ENCODE peak calls at places on chromosomes 7 and 10, in seven cellular contexts. K, Q, N, Z, S, I and O are unnamed samples.

GRCh38 chr7:127250312-127251047 is 2.3 kb downstream of the GRM8 start:
- DNase-seq in K (no peak), Q (no peak), N (no peak), Z (no peak), S (no peak), I (no peak), O (no peak)

GRCh38 chr10:91596821-91597396 is 36.0 kb downstream of the PPP1R3C start:
- DNase-seq in K (peak; percentile 91), Q (no peak), N (peak; percentile 84), Z (no peak), S (no peak), I (no peak), O (peak; percentile 40)

GRCh38 chr10:79025113-79025832 is 43.5 kb upstream of the ZMIZ1 start:
- DNase-seq in K (no peak), Q (peak; percentile 79), N (peak; percentile 6), Z (peak; percentile 18), S (no peak), I (no peak), O (no peak)

GRCh38 chr7:42192851-42193456 is 44.1 kb downstream of the GLI3 start:
- DNase-seq in K (no peak), Q (no peak), N (peak; percentile 41), Z (no peak), S (no peak), I (no peak), O (no peak)

GRCh38 chr7:116601426-116601825 is 70.6 kb upstream of the MET start:
- DNase-seq in K (no peak), Q (no peak), N (no peak), Z (no peak), S (no peak), I (no peak), O (no peak)

GRCh38 chr7:6306471-6306870 is 34.0 kb upstream of the CYTH3 start:
- DNase-seq in K (peak; percentile 44), Q (no peak), N (peak; percentile 87), Z (no peak), S (peak; percentile 18), I (no peak), O (peak; percentile 75)

GRCh38 chr10:77157248-77158019 is 480.2 kb downstream of the KCNMA1 start:
- DNase-seq in K (no peak), Q (no peak), N (peak; percentile 87), Z (no peak), S (peak; percentile 33), I (no peak), O (no peak)

GRCh38 chr7:48089415-48089975 is 430 bp downstream of the UPP1 start:
- DNase-seq in K (no peak), Q (no peak), N (peak; percentile 28), Z (peak; percentile 56), S (no peak), I (no peak), O (no peak)

GRCh38 chr7:131039355-131039762 is 288.3 kb upstream of the MKLN1 start:
- DNase-seq in K (no peak), Q (no peak), N (peak; percentile 51), Z (no peak), S (no peak), I (no peak), O (no peak)

GRCh38 chr10:131166486-131166885 is 145.0 kb downstream of the TCERG1L start:
- DNase-seq in K (no peak), Q (peak; percentile 43), N (no peak), Z (no peak), S (no peak), I (no peak), O (no peak)

GRCh38 chr10:14571866-14572507 is 202.7 kb downstream of the FAM107B start:
- DNase-seq in K (peak; percentile 12), Q (peak; percentile 81), N (peak; percentile 68), Z (no peak), S (peak; percentile 2), I (no peak), O (peak; percentile 62)

GRCh38 chr10:30751678-30752331 is 122.3 kb upstream of the LYZL2 start:
- DNase-seq in K (peak; percentile 85), Q (peak; percentile 93), N (peak; percentile 52), Z (peak; percentile 81), S (peak; percentile 41), I (peak; percentile 15), O (peak; percentile 15)

GRCh38 chr10:92387289-92387940 is 96.4 kb downstream of the MARCHF5 start:
- DNase-seq in K (peak; percentile 71), Q (no peak), N (peak; percentile 73), Z (peak; percentile 30), S (peak; percentile 49), I (peak; percentile 16), O (peak; percentile 54)

GRCh38 chr7:157633465-157634185 is 296.8 kb downstream of the DNAJB6 start:
- DNase-seq in K (no peak), Q (no peak), N (no peak), Z (no peak), S (no peak), I (no peak), O (no peak)

GRCh38 chr7:90345548-90346319 is 782 bp upstream of the GTPBP10 start:
- DNase-seq in K (peak; percentile 47), Q (no peak), N (peak; percentile 74), Z (no peak), S (peak; percentile 5), I (no peak), O (no peak)

GRCh38 chr7:80287400-80288174 is 153.0 kb downstream of the GNAI1 start:
- DNase-seq in K (no peak), Q (no peak), N (no peak), Z (no peak), S (no peak), I (no peak), O (no peak)

GRCh38 chr7:33873981-33874750 is 31.2 kb upstream of the BMPER start:
- DNase-seq in K (peak; percentile 93), Q (no peak), N (peak; percentile 86), Z (no peak), S (no peak), I (no peak), O (no peak)

GRCh38 chr10:15543994-15544393 is 172.9 kb upstream of the FAM171A1 start:
- DNase-seq in K (no peak), Q (no peak), N (no peak), Z (no peak), S (no peak), I (no peak), O (no peak)

GRCh38 chr7:4067874-4068273 is 614.2 kb upstream of the FOXK1 start:
- DNase-seq in K (no peak), Q (no peak), N (no peak), Z (no peak), S (no peak), I (no peak), O (no peak)

GRCh38 chr10:51203359-51203758 is 129.1 kb downstream of the PRKG1 start:
- DNase-seq in K (no peak), Q (no peak), N (no peak), Z (no peak), S (no peak), I (no peak), O (no peak)

GRCh38 chr10:71520042-71520441 is 123.3 kb downstream of the CDH23 start:
- DNase-seq in K (no peak), Q (no peak), N (peak; percentile 62), Z (no peak), S (peak; percentile 16), I (no peak), O (no peak)

GRCh38 chr10:86128360-86128759 is 238.2 kb downstream of the GRID1 start:
- DNase-seq in K (no peak), Q (no peak), N (no peak), Z (no peak), S (no peak), I (no peak), O (no peak)

GRCh38 chr10:55200020-55200419 is 399.0 kb upstream of the PCDH15 start:
- DNase-seq in K (no peak), Q (no peak), N (no peak), Z (no peak), S (no peak), I (no peak), O (no peak)

GRCh38 chr7:35780070-35780469 is 20.8 kb upstream of the SEPTIN7 start:
- DNase-seq in K (no peak), Q (no peak), N (no peak), Z (no peak), S (no peak), I (no peak), O (no peak)

GRCh38 chr7:142866361-142867096 is 11.7 kb downstream of the EPHB6 start:
- DNase-seq in K (peak; percentile 12), Q (no peak), N (peak; percentile 11), Z (no peak), S (no peak), I (no peak), O (no peak)

GRCh38 chr7:147472556-147472955 is 1118.0 kb upstream of the C7orf33 start:
- DNase-seq in K (no peak), Q (no peak), N (no peak), Z (no peak), S (no peak), I (no peak), O (no peak)

GRCh38 chr7:150357771-150358427 is 10.7 kb upstream of the REPIN1 start:
- DNase-seq in K (peak; percentile 30), Q (no peak), N (peak; percentile 61), Z (no peak), S (no peak), I (no peak), O (no peak)
- TF ChIP-seq CTCF in K (no peak), Q (no peak), N (no peak), Z (no peak), S (no peak), I (no peak), O (no peak)

GRCh38 chr7:22499044-22499443 is 944 bp downstream of the STEAP1B start:
- DNase-seq in K (peak; percentile 55), Q (no peak), N (peak; percentile 32), Z (no peak), S (no peak), I (no peak), O (no peak)
- H3K4me3 ChIP-seq in K (no peak overlapping the region), Q (no peak overlapping the region), N (peak overlapping the region; percentile 56), Z (no peak overlapping the region), S (no peak overlapping the region), I (peak overlapping the region; percentile 29), O (no peak overlapping the region)

DNA sequence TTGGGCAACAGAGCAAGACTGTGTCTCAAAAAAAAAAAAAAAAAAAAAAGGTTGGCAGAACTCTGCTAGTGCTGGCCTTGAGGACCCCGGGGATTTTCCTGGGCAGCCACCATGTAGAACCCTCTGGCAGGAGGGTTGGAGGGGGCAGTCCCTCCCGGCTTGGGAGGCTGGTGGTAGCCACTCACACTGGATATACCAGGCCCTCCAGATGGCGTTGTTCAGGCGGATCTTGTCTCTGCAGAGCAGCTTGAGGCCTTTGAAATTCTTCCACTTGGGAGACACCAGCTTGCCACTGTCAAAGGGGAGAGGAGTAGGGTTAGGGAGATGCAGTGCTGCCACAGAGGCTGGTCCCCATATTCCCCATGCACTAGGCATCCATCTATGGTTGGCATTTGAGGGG is 8.4 kb downstream of the MLXIPL start:
- DNase-seq in K (no peak), Q (no peak), N (no peak), Z (no peak), S (no peak), I (no peak), O (no peak)
- TF ChIP-seq CTCF in K (no peak), Q (no peak), N (peak; percentile 18), Z (no peak), S (peak; percentile 13), I (no peak), O (peak; percentile 14)

DNA sequence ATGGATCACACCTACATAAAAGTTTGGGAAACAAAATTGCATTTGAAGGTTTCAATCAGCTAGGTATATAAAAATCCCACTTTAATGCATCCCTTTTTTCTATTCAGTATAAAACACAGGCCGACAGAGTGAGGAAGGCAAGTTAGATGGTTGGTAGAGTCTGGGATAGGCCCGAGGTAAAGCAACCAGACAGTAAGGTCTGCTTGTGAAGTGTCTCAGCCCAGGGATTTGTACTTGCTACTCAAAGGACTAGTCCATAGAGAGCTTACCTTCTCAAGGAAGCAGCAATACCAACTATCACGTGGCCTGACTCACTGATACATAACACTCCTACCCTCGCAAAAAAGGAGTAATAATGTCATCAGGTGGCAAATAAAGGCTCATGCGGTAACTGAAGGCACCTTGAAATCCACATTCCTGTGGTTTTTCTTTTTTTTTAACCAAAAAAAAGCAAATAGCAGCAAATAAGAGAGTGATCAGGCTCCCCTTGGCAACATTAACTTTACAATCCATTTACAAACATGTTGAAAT is 56.2 kb upstream of the ATP6V0A4 start:
- DNase-seq in K (no peak), Q (no peak), N (peak; percentile 50), Z (no peak), S (no peak), I (no peak), O (peak; percentile 39)
- H3K4me3 ChIP-seq in K (no peak overlapping the region), Q (no peak overlapping the region), N (no peak overlapping the region), Z (no peak overlapping the region), S (no peak overlapping the region), I (no peak overlapping the region), O (no peak overlapping the region)